ENCODE peak calls at places on chromosomes 6 and 20, in seven cellular contexts. One of them, this sample, is unnamed. For H3K27me3, the result is how much of the 10 kb centered on the place peaks cover.

GRCh38 chr20:29410805-29411457 is 1846.5 kb upstream of the DEFB115 start:
- DNase-seq in bronchial epithelial cell: no peak
- DNase-seq in CD4-positive, CD25-positive, alpha-beta regulatory T cell: no peak
- DNase-seq in tibial nerve: no peak
- DNase-seq in CD8-positive, alpha-beta T cell: no peak
- DNase-seq in GM23248: no peak
- DNase-seq in cardiac muscle cell: no peak
- DNase-seq in this sample: no peak

GRCh38 chr20:20364016-20364746 is 3.7 kb upstream of the INSM1 start:
- DNase-seq in bronchial epithelial cell: no peak
- DNase-seq in CD4-positive, CD25-positive, alpha-beta regulatory T cell: no peak
- DNase-seq in tibial nerve: no peak
- DNase-seq in CD8-positive, alpha-beta T cell: no peak
- DNase-seq in GM23248: no peak
- DNase-seq in cardiac muscle cell: no peak
- DNase-seq in this sample: no peak

GRCh38 chr6:116969211-116969863 is 92.3 kb downstream of the RFX6 start:
- DNase-seq in bronchial epithelial cell: peak
- DNase-seq in CD4-positive, CD25-positive, alpha-beta regulatory T cell: peak
- DNase-seq in tibial nerve: no peak
- DNase-seq in CD8-positive, alpha-beta T cell: no peak
- DNase-seq in GM23248: peak
- DNase-seq in cardiac muscle cell: peak
- DNase-seq in this sample: peak

GRCh38 chr6:144696610-144697376 is 411.7 kb downstream of the UTRN start:
- DNase-seq in bronchial epithelial cell: no peak
- DNase-seq in CD4-positive, CD25-positive, alpha-beta regulatory T cell: no peak
- DNase-seq in tibial nerve: no peak
- DNase-seq in CD8-positive, alpha-beta T cell: no peak
- DNase-seq in GM23248: peak
- DNase-seq in cardiac muscle cell: peak
- DNase-seq in this sample: no peak

GRCh38 chr6:1746919-1747460 is 137.3 kb downstream of the FOXC1 start:
- DNase-seq in bronchial epithelial cell: no peak
- DNase-seq in CD4-positive, CD25-positive, alpha-beta regulatory T cell: no peak
- DNase-seq in tibial nerve: no peak
- DNase-seq in CD8-positive, alpha-beta T cell: no peak
- DNase-seq in GM23248: no peak
- DNase-seq in cardiac muscle cell: no peak
- DNase-seq in this sample: no peak

GRCh38 chr6:161142957-161143296 is 130.9 kb downstream of the AGPAT4 start:
- DNase-seq in bronchial epithelial cell: no peak
- DNase-seq in CD4-positive, CD25-positive, alpha-beta regulatory T cell: no peak
- DNase-seq in tibial nerve: no peak
- DNase-seq in CD8-positive, alpha-beta T cell: no peak
- DNase-seq in GM23248: no peak
- DNase-seq in cardiac muscle cell: no peak
- DNase-seq in this sample: no peak

GRCh38 chr6:92647630-92648029 is 771.7 kb downstream of the EPHA7 start:
- DNase-seq in bronchial epithelial cell: peak
- DNase-seq in CD4-positive, CD25-positive, alpha-beta regulatory T cell: no peak
- DNase-seq in tibial nerve: no peak
- DNase-seq in CD8-positive, alpha-beta T cell: no peak
- DNase-seq in GM23248: no peak
- DNase-seq in cardiac muscle cell: peak
- DNase-seq in this sample: no peak

GRCh38 chr20:54438166-54438565 is 37.2 kb upstream of the DOK5 start:
- DNase-seq in bronchial epithelial cell: no peak
- DNase-seq in CD4-positive, CD25-positive, alpha-beta regulatory T cell: no peak
- DNase-seq in tibial nerve: no peak
- DNase-seq in CD8-positive, alpha-beta T cell: no peak
- DNase-seq in GM23248: no peak
- DNase-seq in cardiac muscle cell: no peak
- DNase-seq in this sample: no peak

GRCh38 chr6:89818977-89819335 is 638 bp downstream of the MDN1 start:
- DNase-seq in bronchial epithelial cell: peak
- DNase-seq in CD4-positive, CD25-positive, alpha-beta regulatory T cell: no peak
- DNase-seq in tibial nerve: no peak
- DNase-seq in CD8-positive, alpha-beta T cell: no peak
- DNase-seq in GM23248: peak
- DNase-seq in cardiac muscle cell: peak
- DNase-seq in this sample: no peak

GRCh38 chr20:45621593-45621992 is 7.9 kb upstream of the WFDC10A start:
- DNase-seq in bronchial epithelial cell: no peak
- DNase-seq in CD4-positive, CD25-positive, alpha-beta regulatory T cell: no peak
- DNase-seq in tibial nerve: no peak
- DNase-seq in CD8-positive, alpha-beta T cell: no peak
- DNase-seq in GM23248: no peak
- DNase-seq in cardiac muscle cell: no peak
- DNase-seq in this sample: no peak

GRCh38 chr6:161200610-161201201 is 73.2 kb downstream of the AGPAT4 start:
- DNase-seq in bronchial epithelial cell: no peak
- DNase-seq in CD4-positive, CD25-positive, alpha-beta regulatory T cell: no peak
- DNase-seq in tibial nerve: no peak
- DNase-seq in CD8-positive, alpha-beta T cell: no peak
- DNase-seq in GM23248: no peak
- DNase-seq in cardiac muscle cell: no peak
- DNase-seq in this sample: no peak

GRCh38 chr20:33871362-33871761 is 60.2 kb downstream of the CHMP4B start:
- DNase-seq in bronchial epithelial cell: no peak
- DNase-seq in CD4-positive, CD25-positive, alpha-beta regulatory T cell: no peak
- DNase-seq in tibial nerve: no peak
- DNase-seq in CD8-positive, alpha-beta T cell: no peak
- DNase-seq in GM23248: peak
- DNase-seq in cardiac muscle cell: peak
- DNase-seq in this sample: no peak

GRCh38 chr6:31952140-31952805 is 6.4 kb downstream of the CFB start:
- DNase-seq in bronchial epithelial cell: peak
- DNase-seq in CD4-positive, CD25-positive, alpha-beta regulatory T cell: peak
- DNase-seq in tibial nerve: peak
- DNase-seq in CD8-positive, alpha-beta T cell: no peak
- DNase-seq in GM23248: peak
- DNase-seq in cardiac muscle cell: peak
- DNase-seq in this sample: peak

GRCh38 chr6:20814494-20814893 is 280.2 kb downstream of the CDKAL1 start:
- DNase-seq in bronchial epithelial cell: peak
- DNase-seq in CD4-positive, CD25-positive, alpha-beta regulatory T cell: no peak
- DNase-seq in tibial nerve: no peak
- DNase-seq in CD8-positive, alpha-beta T cell: no peak
- DNase-seq in GM23248: peak
- DNase-seq in cardiac muscle cell: no peak
- DNase-seq in this sample: no peak

GRCh38 chr20:60862601-60863000 is 389.5 kb upstream of the CDH4 start:
- DNase-seq in bronchial epithelial cell: no peak
- DNase-seq in CD4-positive, CD25-positive, alpha-beta regulatory T cell: no peak
- DNase-seq in tibial nerve: no peak
- DNase-seq in CD8-positive, alpha-beta T cell: no peak
- DNase-seq in GM23248: no peak
- DNase-seq in cardiac muscle cell: no peak
- DNase-seq in this sample: no peak

GRCh38 chr6:53547166-53547814 is 2.4 kb upstream of the GCLC start:
- DNase-seq in bronchial epithelial cell: no peak
- DNase-seq in CD4-positive, CD25-positive, alpha-beta regulatory T cell: no peak
- DNase-seq in tibial nerve: no peak
- DNase-seq in CD8-positive, alpha-beta T cell: no peak
- DNase-seq in GM23248: no peak
- DNase-seq in cardiac muscle cell: no peak
- DNase-seq in this sample: no peak

GRCh38 chr6:53543341-53544010 is 1.4 kb downstream of the GCLC start:
- DNase-seq in bronchial epithelial cell: no peak
- DNase-seq in CD4-positive, CD25-positive, alpha-beta regulatory T cell: no peak
- DNase-seq in tibial nerve: no peak
- DNase-seq in CD8-positive, alpha-beta T cell: no peak
- DNase-seq in GM23248: peak
- DNase-seq in cardiac muscle cell: no peak
- DNase-seq in this sample: peak

GRCh38 chr6:53544050-53544499 is 826 bp downstream of the GCLC start:
- DNase-seq in bronchial epithelial cell: no peak
- DNase-seq in CD4-positive, CD25-positive, alpha-beta regulatory T cell: peak
- DNase-seq in tibial nerve: no peak
- DNase-seq in CD8-positive, alpha-beta T cell: no peak
- DNase-seq in GM23248: peak
- DNase-seq in cardiac muscle cell: no peak
- DNase-seq in this sample: no peak

GRCh38 chr6:53546256-53546655 is 1.4 kb upstream of the GCLC start:
- DNase-seq in bronchial epithelial cell: peak
- DNase-seq in CD4-positive, CD25-positive, alpha-beta regulatory T cell: no peak
- DNase-seq in tibial nerve: no peak
- DNase-seq in CD8-positive, alpha-beta T cell: no peak
- DNase-seq in GM23248: peak
- DNase-seq in cardiac muscle cell: no peak
- DNase-seq in this sample: peak

GRCh38 chr6:53544500-53545308 is at the start of gene GCLC:
- DNase-seq in bronchial epithelial cell: peak
- DNase-seq in CD4-positive, CD25-positive, alpha-beta regulatory T cell: peak
- DNase-seq in tibial nerve: peak
- DNase-seq in CD8-positive, alpha-beta T cell: peak
- DNase-seq in GM23248: peak
- DNase-seq in cardiac muscle cell: peak
- DNase-seq in this sample: peak
- H3K4me3 ChIP-seq in bronchial epithelial cell: peak
- H3K4me3 ChIP-seq in CD4-positive, CD25-positive, alpha-beta regulatory T cell: peak
- H3K4me3 ChIP-seq in tibial nerve: peak
- H3K4me3 ChIP-seq in CD8-positive, alpha-beta T cell: peak
- H3K4me3 ChIP-seq in GM23248: peak
- H3K4me3 ChIP-seq in cardiac muscle cell: peak
- H3K4me3 ChIP-seq in this sample: peak

DNA sequence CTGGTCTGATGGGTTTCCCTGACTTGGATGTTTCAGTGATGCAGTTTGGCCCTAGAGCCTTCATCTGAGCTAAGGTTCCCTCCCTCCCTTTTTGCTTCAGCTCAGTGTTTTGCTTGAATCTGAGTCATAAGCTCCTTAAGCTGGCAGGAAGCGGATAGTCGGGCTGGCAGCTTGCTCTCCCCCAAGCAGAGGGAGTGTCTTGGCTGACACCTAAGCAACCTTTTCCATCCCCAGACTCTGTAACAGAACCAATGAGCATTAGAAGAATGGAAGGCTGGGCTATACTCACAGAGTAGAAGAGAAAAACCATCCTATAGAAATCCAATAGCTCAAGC is 98.3 kb downstream of the HAO1 start:
- DNase-seq in bronchial epithelial cell: peak
- DNase-seq in CD4-positive, CD25-positive, alpha-beta regulatory T cell: no peak
- DNase-seq in tibial nerve: no peak
- DNase-seq in CD8-positive, alpha-beta T cell: no peak
- DNase-seq in GM23248: peak
- DNase-seq in cardiac muscle cell: peak
- DNase-seq in this sample: peak
- H3K27me3 ChIP-seq in bronchial epithelial cell: under half
- H3K27me3 ChIP-seq in CD4-positive, CD25-positive, alpha-beta regulatory T cell: under half
- H3K27me3 ChIP-seq in tibial nerve: under half
- H3K27me3 ChIP-seq in CD8-positive, alpha-beta T cell: under half
- H3K27me3 ChIP-seq in GM23248: under half
- H3K27me3 ChIP-seq in cardiac muscle cell: under half
- H3K27me3 ChIP-seq in this sample: under half

DNA sequence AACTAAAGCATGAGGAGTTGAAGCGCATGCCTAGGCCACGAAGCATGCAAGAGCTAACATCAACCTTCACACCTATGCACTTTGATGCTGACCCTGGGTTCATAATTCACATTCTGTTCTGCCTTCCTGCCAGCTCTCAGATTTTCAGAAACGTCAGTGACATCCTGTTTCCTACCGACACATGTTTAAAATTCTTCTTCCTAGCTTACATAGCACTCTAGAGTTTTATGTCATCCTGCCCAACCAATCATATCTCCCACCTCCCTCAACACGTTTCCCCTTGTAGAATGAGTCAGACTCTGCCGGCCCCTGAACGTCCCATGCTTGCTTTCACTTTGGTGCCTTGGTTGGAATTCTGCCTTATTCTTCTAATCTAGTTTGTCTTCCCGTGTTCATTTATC is 97.1 kb upstream of the MAP7 start:
- DNase-seq in bronchial epithelial cell: peak
- DNase-seq in CD4-positive, CD25-positive, alpha-beta regulatory T cell: peak
- DNase-seq in tibial nerve: no peak
- DNase-seq in CD8-positive, alpha-beta T cell: no peak
- DNase-seq in GM23248: peak
- DNase-seq in cardiac muscle cell: peak
- DNase-seq in this sample: peak
- H3K4me3 ChIP-seq in bronchial epithelial cell: no peak
- H3K4me3 ChIP-seq in CD4-positive, CD25-positive, alpha-beta regulatory T cell: peak
- H3K4me3 ChIP-seq in tibial nerve: no peak
- H3K4me3 ChIP-seq in CD8-positive, alpha-beta T cell: no peak
- H3K4me3 ChIP-seq in GM23248: no peak
- H3K4me3 ChIP-seq in cardiac muscle cell: no peak
- H3K4me3 ChIP-seq in this sample: peak

GRCh38 chr6:99612551-99613397 is 6.1 kb downstream of the PRDM13 start:
- DNase-seq in bronchial epithelial cell: no peak
- DNase-seq in CD4-positive, CD25-positive, alpha-beta regulatory T cell: no peak
- DNase-seq in tibial nerve: no peak
- DNase-seq in CD8-positive, alpha-beta T cell: no peak
- DNase-seq in GM23248: no peak
- DNase-seq in cardiac muscle cell: no peak
- DNase-seq in this sample: no peak

GRCh38 chr6:99611148-99611547 is 4.5 kb downstream of the PRDM13 start:
- DNase-seq in bronchial epithelial cell: peak
- DNase-seq in CD4-positive, CD25-positive, alpha-beta regulatory T cell: no peak
- DNase-seq in tibial nerve: no peak
- DNase-seq in CD8-positive, alpha-beta T cell: no peak
- DNase-seq in GM23248: no peak
- DNase-seq in cardiac muscle cell: no peak
- DNase-seq in this sample: no peak

GRCh38 chr6:99614430-99615161 is 8.0 kb downstream of the PRDM13 start:
- DNase-seq in bronchial epithelial cell: no peak
- DNase-seq in CD4-positive, CD25-positive, alpha-beta regulatory T cell: peak
- DNase-seq in tibial nerve: no peak
- DNase-seq in CD8-positive, alpha-beta T cell: no peak
- DNase-seq in GM23248: peak
- DNase-seq in cardiac muscle cell: no peak
- DNase-seq in this sample: no peak

GRCh38 chr6:99613398-99613704 is 6.7 kb downstream of the PRDM13 start:
- DNase-seq in bronchial epithelial cell: no peak
- DNase-seq in CD4-positive, CD25-positive, alpha-beta regulatory T cell: peak
- DNase-seq in tibial nerve: no peak
- DNase-seq in CD8-positive, alpha-beta T cell: no peak
- DNase-seq in GM23248: peak
- DNase-seq in cardiac muscle cell: peak
- DNase-seq in this sample: no peak

DNA sequence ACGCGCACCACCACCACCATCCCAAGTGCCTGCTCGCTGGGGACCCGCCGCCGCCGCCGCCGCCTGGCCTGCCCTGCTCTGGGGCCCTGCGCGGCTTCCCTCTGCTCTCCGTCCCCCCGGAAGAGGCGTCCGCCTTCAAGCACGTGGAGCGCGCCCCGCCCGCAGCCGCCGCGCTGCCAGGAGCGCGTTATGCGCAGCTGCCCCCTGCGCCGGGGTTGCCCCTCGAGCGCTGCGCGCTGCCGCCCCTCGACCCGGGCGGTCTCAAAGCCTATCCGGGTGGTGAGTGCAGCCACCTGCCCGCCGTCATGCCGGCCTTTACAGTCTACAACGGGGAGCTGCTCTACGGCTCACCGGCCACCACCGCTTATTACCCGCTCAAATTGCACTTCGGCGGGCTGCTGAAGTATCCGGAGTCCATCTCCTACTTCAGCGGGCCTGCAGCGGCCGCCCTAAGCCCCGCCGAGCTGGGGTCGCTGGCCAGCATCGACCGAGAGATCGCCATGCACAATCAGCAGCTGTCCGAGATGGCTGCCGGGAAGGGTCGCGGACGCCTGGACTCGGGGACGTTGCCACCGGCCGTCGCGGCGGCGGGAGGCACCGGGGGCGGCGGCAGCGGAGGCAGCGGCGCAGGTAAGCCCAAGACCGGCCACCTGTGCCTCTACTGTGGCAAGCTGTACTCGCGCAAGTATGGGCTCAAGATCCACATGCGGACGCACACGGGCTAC is 7.2 kb downstream of the PRDM13 start:
- DNase-seq in bronchial epithelial cell: no peak
- DNase-seq in CD4-positive, CD25-positive, alpha-beta regulatory T cell: peak
- DNase-seq in tibial nerve: no peak
- DNase-seq in CD8-positive, alpha-beta T cell: no peak
- DNase-seq in GM23248: peak
- DNase-seq in cardiac muscle cell: no peak
- DNase-seq in this sample: no peak
- H3K27me3 ChIP-seq in bronchial epithelial cell: half or more
- H3K27me3 ChIP-seq in CD4-positive, CD25-positive, alpha-beta regulatory T cell: half or more
- H3K27me3 ChIP-seq in tibial nerve: half or more
- H3K27me3 ChIP-seq in CD8-positive, alpha-beta T cell: half or more
- H3K27me3 ChIP-seq in GM23248: half or more
- H3K27me3 ChIP-seq in cardiac muscle cell: half or more
- H3K27me3 ChIP-seq in this sample: half or more